ENCODE peak calls at places on chromosome 3, in seven cellular contexts. X, F, K, J, L, G and O are unnamed samples. For H3K36me3, the result is how much of the 10 kb centered on the place peaks cover.

GRCh38 chr3:51686512-51687215 is 15.6 kb downstream of the TEX264 start:
- DNase-seq in L (no peak), G (no peak), J (peak), F (peak), X (no peak), K (peak), O (peak)

GRCh38 chr3:183064475-183064874 is 34.8 kb downstream of the MCCC1 start:
- DNase-seq in J (no peak), K (no peak), G (no peak), L (no peak), F (no peak), X (no peak), O (no peak)

GRCh38 chr3:172461530-172462138 is 13.4 kb upstream of the GHSR start:
- DNase-seq in X (no peak), J (no peak), K (no peak), F (peak), G (peak), L (no peak), O (peak)

GRCh38 chr3:46950661-46951241 is 25.8 kb downstream of the CCDC12 start:
- DNase-seq in J (no peak), X (peak), K (no peak), G (no peak), L (no peak), F (no peak), O (no peak)

GRCh38 chr3:189637755-189638154 is 6.6 kb downstream of the TP63 start:
- DNase-seq in F (no peak), K (no peak), J (no peak), G (no peak), L (no peak), X (no peak), O (no peak)

GRCh38 chr3:147652682-147653081 is 243.5 kb downstream of the ZIC1 start:
- DNase-seq in G (no peak), X (no peak), K (no peak), F (peak), J (no peak), L (no peak), O (no peak)

GRCh38 chr3:194083253-194084224 is 52.4 kb upstream of the HES1 start:
- DNase-seq in X (no peak), L (no peak), K (no peak), F (no peak), G (no peak), J (no peak), O (no peak)

GRCh38 chr3:38507120-38507519 is 11.0 kb downstream of the EXOG start:
- DNase-seq in L (no peak), G (no peak), X (no peak), J (no peak), F (no peak), K (no peak), O (no peak)

GRCh38 chr3:84717894-84718293 is 240.9 kb upstream of the CADM2 start:
- DNase-seq in K (no peak), G (no peak), F (no peak), L (no peak), J (no peak), X (no peak), O (no peak)

GRCh38 chr3:50256978-50257890 is 11.7 kb upstream of the SEMA3B start:
- DNase-seq in K (no peak), G (no peak), X (peak), F (peak), J (no peak), L (no peak), O (no peak)

GRCh38 chr3:195148553-195148952 is 122.4 kb downstream of the XXYLT1 start:
- DNase-seq in J (no peak), F (no peak), G (no peak), X (peak), K (no peak), L (no peak), O (no peak)

GRCh38 chr3:171309906-171310359 is 150.3 kb downstream of the TNIK start:
- DNase-seq in G (peak), X (peak), K (no peak), J (no peak), F (peak), L (no peak), O (peak)

GRCh38 chr3:36701903-36702374 is 62.4 kb downstream of the DCLK3 start:
- DNase-seq in J (no peak), F (peak), X (peak), L (no peak), K (no peak), G (no peak), O (peak)

GRCh38 chr3:149941946-149942345 is 28.7 kb downstream of the PFN2 start:
- DNase-seq in K (no peak), G (no peak), L (no peak), F (no peak), X (no peak), J (no peak), O (no peak)

GRCh38 chr3:21435871-21436270 is 315.1 kb downstream of the ZNF385D start:
- DNase-seq in J (no peak), X (peak), F (peak), K (no peak), L (no peak), G (no peak), O (peak)

GRCh38 chr3:107574650-107575049 is 51.9 kb downstream of the BBX start:
- DNase-seq in X (peak), G (peak), L (no peak), F (peak), K (no peak), J (no peak), O (peak)

GRCh38 chr3:79032686-79033318 is 735.0 kb downstream of the ROBO1 start:
- DNase-seq in L (no peak), K (no peak), J (no peak), X (peak), G (peak), F (peak), O (peak)

GRCh38 chr3:25870452-25870851 is 80.6 kb downstream of the OXSM start:
- DNase-seq in G (no peak), L (no peak), X (no peak), F (no peak), J (no peak), K (no peak), O (peak)

GRCh38 chr3:100231668-100232067 is 29.1 kb upstream of the TBC1D23 start:
- DNase-seq in K (no peak), F (peak), J (no peak), G (no peak), X (no peak), L (no peak), O (peak)

GRCh38 chr3:101695779-101696372 is 9.4 kb upstream of the RPL24 start:
- DNase-seq in G (peak), K (no peak), F (peak), J (no peak), L (no peak), X (peak), O (peak)

GRCh38 chr3:172848910-172849309 is 98.4 kb downstream of the ECT2 start:
- DNase-seq in X (peak), G (no peak), K (no peak), J (no peak), L (no peak), F (no peak), O (peak)

GRCh38 chr3:22981176-22981575 is 222.0 kb upstream of the UBE2E2 start:
- DNase-seq in X (no peak), J (no peak), L (no peak), K (no peak), F (no peak), G (no peak), O (no peak)

GRCh38 chr3:29512620-29513019 is 231.7 kb downstream of the RBMS3 start:
- DNase-seq in X (peak), L (no peak), J (no peak), K (no peak), G (no peak), F (no peak), O (no peak)

GRCh38 chr3:45623434-45623833 is 28.9 kb downstream of the LIMD1 start:
- DNase-seq in F (no peak), J (no peak), G (no peak), X (no peak), L (no peak), K (no peak), O (no peak)

GRCh38 chr3:171615281-171615680 is 155.1 kb upstream of the TNIK start:
- DNase-seq in X (no peak), K (no peak), J (no peak), F (no peak), L (no peak), G (no peak), O (no peak)

GRCh38 chr3:9179826-9180763 is 69.4 kb downstream of the SRGAP3 start:
- DNase-seq in X (no peak), K (no peak), J (no peak), L (no peak), G (no peak), F (no peak), O (no peak)

GRCh38 chr3:16148783-16149182 is 25.7 kb upstream of the GALNT15 start:
- DNase-seq in F (no peak), X (peak), G (peak), K (no peak), L (peak), J (peak), O (peak)

GRCh38 chr3:15595955-15596354 is 5.4 kb downstream of the HACL1 start:
- DNase-seq in X (no peak), L (no peak), K (no peak), G (no peak), J (no peak), F (no peak), O (no peak)

GRCh38 chr3:50649451-50649931 is 25.2 kb upstream of the DOCK3 start:
- DNase-seq in X (no peak), K (no peak), G (no peak), J (no peak), L (no peak), F (no peak), O (no peak)

DNA sequence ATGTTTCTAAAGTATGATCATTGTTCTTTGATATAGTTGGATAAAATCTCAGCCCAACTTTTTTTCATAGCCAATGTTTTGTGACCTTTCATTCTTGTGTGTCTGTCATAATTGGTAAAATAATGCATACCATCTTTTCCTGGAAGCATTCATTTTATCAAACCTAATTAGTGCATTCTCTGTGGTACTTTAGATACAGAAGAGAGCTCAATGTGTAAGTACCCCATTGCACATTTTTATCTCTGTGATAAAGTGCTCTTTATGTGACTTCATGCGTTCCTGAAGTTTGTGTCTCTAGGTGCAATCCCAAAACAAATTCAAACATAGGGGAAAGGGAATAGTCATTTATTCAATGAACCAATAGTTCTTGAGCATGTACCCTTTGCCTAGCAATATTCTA is 628.5 kb downstream of the GBE1 start:
- DNase-seq in L (no peak), K (no peak), G (no peak), X (no peak), J (no peak), F (no peak), O (no peak)
- TF ChIP-seq CTCF in L (no peak), K (no peak), G (no peak), X (no peak), J (no peak), F (no peak), O (no peak)

GRCh38 chr3:31968391-31968926 is 12.6 kb downstream of the OSBPL10 start:
- DNase-seq in X (peak), J (no peak), K (no peak), F (peak), L (no peak), G (no peak), O (peak)
- H3K4me3 ChIP-seq in X (no peak), J (no peak), K (no peak), F (peak), L (no peak), G (peak), O (no peak)

GRCh38 chr3:14450506-14450905 is 48.1 kb downstream of the SLC6A6 start:
- DNase-seq in L (no peak), G (no peak), K (no peak), F (no peak), J (no peak), X (no peak), O (no peak)
- H3K36me3 ChIP-seq in L (under half), G (under half), K (half or more), F (under half), J (half or more), X (under half), O (under half)

DNA sequence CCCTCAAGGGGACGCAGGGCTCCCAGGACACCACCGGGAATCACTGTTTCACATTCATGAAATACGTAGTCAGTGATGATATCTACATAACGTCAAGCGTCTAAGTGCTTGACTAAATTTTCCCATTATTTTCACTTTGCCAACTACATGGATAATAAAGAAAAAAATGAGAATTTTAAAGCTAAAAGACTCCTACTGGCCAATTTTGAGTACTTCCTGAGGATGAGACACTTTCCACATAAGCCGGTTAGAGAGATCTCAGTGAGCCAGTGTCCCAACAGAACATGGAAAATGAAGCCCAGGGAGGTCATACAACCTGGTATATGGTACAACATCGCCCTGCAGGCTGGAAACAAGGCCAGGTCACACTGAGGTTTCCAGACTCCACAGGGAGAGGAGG is 928.1 kb downstream of the FHIT start:
- DNase-seq in F (no peak), L (no peak), K (no peak), X (no peak), G (no peak), J (no peak), O (no peak)
- TF ChIP-seq CTCF in F (no peak), L (no peak), K (no peak), X (no peak), G (no peak), J (no peak), O (no peak)

DNA sequence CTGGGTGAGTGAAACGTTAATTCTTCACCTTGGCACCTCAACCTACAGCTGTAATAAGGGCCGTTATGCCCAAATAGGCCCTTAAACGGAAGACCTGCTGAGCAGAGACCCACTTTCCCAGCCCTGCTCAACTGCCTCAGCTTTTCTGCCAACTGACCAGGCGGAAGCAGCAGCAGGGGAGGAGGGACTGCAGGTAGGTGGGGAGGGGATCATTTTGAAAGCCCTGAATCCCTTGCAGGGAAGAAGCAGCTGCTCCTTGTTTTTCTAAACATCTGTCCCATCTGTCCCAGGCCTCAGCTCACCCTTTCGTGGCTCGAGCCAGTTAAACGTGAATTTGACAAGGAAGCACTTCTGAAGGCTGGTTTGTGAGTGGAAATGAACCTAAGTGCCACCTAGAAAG is 979 bp upstream of the CMC1 start:
- DNase-seq in L (no peak), X (peak), G (no peak), K (no peak), J (no peak), F (no peak), O (no peak)
- H3K4me3 ChIP-seq in L (peak), X (no peak), G (peak), K (no peak), J (peak), F (peak), O (no peak)

GRCh38 chr3:12924437-12924836 is 83.1 kb upstream of the RPL32 start:
- DNase-seq in G (no peak), K (no peak), X (no peak), L (no peak), J (no peak), F (no peak), O (no peak)

GRCh38 chr3:12922881-12923431 is 81.6 kb upstream of the RPL32 start:
- DNase-seq in F (no peak), J (no peak), L (no peak), X (peak), G (no peak), K (no peak), O (no peak)

GRCh38 chr3:12920967-12921366 is 79.6 kb upstream of the RPL32 start:
- DNase-seq in G (no peak), X (no peak), F (no peak), K (no peak), J (no peak), L (no peak), O (no peak)

GRCh38 chr3:12921736-12922135 is 80.4 kb upstream of the RPL32 start:
- DNase-seq in K (no peak), F (no peak), X (no peak), J (no peak), G (no peak), L (no peak), O (no peak)

GRCh38 chr3:12922299-12922698 is 80.9 kb upstream of the RPL32 start:
- DNase-seq in K (no peak), X (peak), J (no peak), G (no peak), L (no peak), F (no peak), O (no peak)
- H3K36me3 ChIP-seq in K (half or more), X (under half), J (half or more), G (under half), L (under half), F (under half), O (under half)